ENCODE peak calls at places on chromosomes 16 and 17, in five cellular contexts. One of them, this sample, is unnamed.

GRCh38 chr17:65117384-65118035 is 19.7 kb upstream of the RGS9 start:
- DNase-seq in globus pallidus: no peak
- DNase-seq in T-helper 9 cell: no peak
- DNase-seq in GM03348: no peak
- DNase-seq in lower leg skin: no peak
- DNase-seq in this sample: no peak

GRCh38 chr17:37247825-37248224 is 128.0 kb upstream of the C17orf78 start:
- DNase-seq in globus pallidus: no peak
- DNase-seq in T-helper 9 cell: no peak
- DNase-seq in GM03348: no peak
- DNase-seq in lower leg skin: no peak
- DNase-seq in this sample: no peak

GRCh38 chr16:51818342-51818944 is 667.4 kb upstream of the SALL1 start:
- DNase-seq in globus pallidus: peak
- DNase-seq in T-helper 9 cell: no peak
- DNase-seq in GM03348: peak
- DNase-seq in lower leg skin: no peak
- DNase-seq in this sample: no peak

GRCh38 chr17:59369026-59369724 is 37.7 kb downstream of the YPEL2 start:
- DNase-seq in globus pallidus: no peak
- DNase-seq in T-helper 9 cell: no peak
- DNase-seq in GM03348: no peak
- DNase-seq in lower leg skin: no peak
- DNase-seq in this sample: no peak

GRCh38 chr17:76847031-76847430 is 21.2 kb upstream of the MGAT5B start:
- DNase-seq in globus pallidus: no peak
- DNase-seq in T-helper 9 cell: no peak
- DNase-seq in GM03348: no peak
- DNase-seq in lower leg skin: no peak
- DNase-seq in this sample: no peak

GRCh38 chr17:3983945-3984484 is 19.8 kb upstream of the ATP2A3 start:
- DNase-seq in globus pallidus: no peak
- DNase-seq in T-helper 9 cell: no peak
- DNase-seq in GM03348: no peak
- DNase-seq in lower leg skin: no peak
- DNase-seq in this sample: no peak

GRCh38 chr17:5381542-5381941 is 37.9 kb downstream of the NUP88 start:
- DNase-seq in globus pallidus: no peak
- DNase-seq in T-helper 9 cell: no peak
- DNase-seq in GM03348: peak
- DNase-seq in lower leg skin: no peak
- DNase-seq in this sample: no peak

GRCh38 chr16:70687671-70688265 is 1.9 kb upstream of the MTSS2 start:
- DNase-seq in globus pallidus: peak
- DNase-seq in T-helper 9 cell: no peak
- DNase-seq in GM03348: no peak
- DNase-seq in lower leg skin: no peak
- DNase-seq in this sample: no peak

GRCh38 chr17:2244545-2245525 is 58.8 kb downstream of the SMG6 start:
- DNase-seq in globus pallidus: peak
- DNase-seq in T-helper 9 cell: peak
- DNase-seq in GM03348: peak
- DNase-seq in lower leg skin: peak
- DNase-seq in this sample: peak

GRCh38 chr16:81902025-81902424 is 109.2 kb downstream of the SDR42E1 start:
- DNase-seq in globus pallidus: no peak
- DNase-seq in T-helper 9 cell: no peak
- DNase-seq in GM03348: no peak
- DNase-seq in lower leg skin: no peak
- DNase-seq in this sample: no peak

GRCh38 chr17:1143573-1143972 is 36.2 kb downstream of the ABR start:
- DNase-seq in globus pallidus: no peak
- DNase-seq in T-helper 9 cell: no peak
- DNase-seq in GM03348: no peak
- DNase-seq in lower leg skin: no peak
- DNase-seq in this sample: no peak

GRCh38 chr17:72618018-72618509 is 474.4 kb downstream of the SLC39A11 start:
- DNase-seq in globus pallidus: peak
- DNase-seq in T-helper 9 cell: peak
- DNase-seq in GM03348: no peak
- DNase-seq in lower leg skin: peak
- DNase-seq in this sample: peak

GRCh38 chr17:8071496-8071895 is 16.0 kb downstream of the ALOX12B start:
- DNase-seq in globus pallidus: no peak
- DNase-seq in T-helper 9 cell: no peak
- DNase-seq in GM03348: no peak
- DNase-seq in lower leg skin: no peak
- DNase-seq in this sample: no peak

GRCh38 chr17:76940738-76941350 is 72.6 kb downstream of the MGAT5B start:
- DNase-seq in globus pallidus: no peak
- DNase-seq in T-helper 9 cell: no peak
- DNase-seq in GM03348: no peak
- DNase-seq in lower leg skin: no peak
- DNase-seq in this sample: no peak

GRCh38 chr16:84925092-84925772 is 86.1 kb downstream of the ZDHHC7 start:
- DNase-seq in globus pallidus: no peak
- DNase-seq in T-helper 9 cell: peak
- DNase-seq in GM03348: peak
- DNase-seq in lower leg skin: no peak
- DNase-seq in this sample: peak

GRCh38 chr16:56477096-56477878 is 25.9 kb downstream of the OGFOD1 start:
- DNase-seq in globus pallidus: no peak
- DNase-seq in T-helper 9 cell: no peak
- DNase-seq in GM03348: peak
- DNase-seq in lower leg skin: no peak
- DNase-seq in this sample: no peak

GRCh38 chr16:75193265-75193650 is 13.7 kb downstream of the CTRB2 start:
- DNase-seq in globus pallidus: no peak
- DNase-seq in T-helper 9 cell: no peak
- DNase-seq in GM03348: no peak
- DNase-seq in lower leg skin: no peak
- DNase-seq in this sample: no peak

GRCh38 chr16:71499775-71500364 is 10.7 kb upstream of the ZNF19 start:
- DNase-seq in globus pallidus: peak
- DNase-seq in T-helper 9 cell: peak
- DNase-seq in GM03348: peak
- DNase-seq in lower leg skin: peak
- DNase-seq in this sample: peak